ENCODE peak calls at places on chromosomes 13 and 19, in ten cellular contexts. K is ascending aorta, I is thoracic aorta, O is left lung, C is endodermal cell, Z is heart right ventricle, S is IMR-90, B is Peyer's patch, J is suprapubic skin, U is mammary epithelial cell. H is an unnamed sample.

GRCh38 chr13:99656843-99657506 is 155.7 kb downstream of the TM9SF2 start:
- DNase-seq in K (no peak), I (no peak), O (no peak), C (no peak), Z (no peak), S (no peak), B (no peak), J (no peak), U (no peak), H (peak; percentile 81)

GRCh38 chr13:101736551-101736950 is 284.1 kb downstream of the ITGBL1 start:
- DNase-seq in K (no peak), I (no peak), O (no peak), C (no peak), Z (no peak), S (no peak), B (no peak), J (no peak), U (no peak), H (no peak)

GRCh38 chr13:44726214-44726613 is 150.1 kb upstream of the TSC22D1 start:
- DNase-seq in K (no peak), I (no peak), O (no peak), C (no peak), Z (no peak), S (peak; percentile 90), B (no peak), J (no peak), U (peak; percentile 69), H (no peak)

GRCh38 chr13:51645154-51645650 is 60.9 kb downstream of the WDFY2 start:
- DNase-seq in K (no peak), I (no peak), O (no peak), C (no peak), Z (no peak), S (peak; percentile 57), B (no peak), J (no peak), U (peak; percentile 63), H (peak; percentile 82)

GRCh38 chr19:54209748-54210494 is 9.3 kb downstream of the RPS9 start:
- DNase-seq in K (peak; percentile 75), I (peak; percentile 65), O (peak; percentile 93), C (no peak), Z (peak; percentile 82), S (peak; percentile 98), B (peak; percentile 81), J (peak; percentile 79), U (peak; percentile 92), H (no peak)

GRCh38 chr19:55898911-55899310 is 33.2 kb downstream of the NLRP13 start:
- DNase-seq in K (no peak), I (no peak), O (no peak), C (no peak), Z (no peak), S (no peak), B (no peak), J (no peak), U (no peak), H (no peak)

GRCh38 chr13:113532156-113532806 is 41.8 kb upstream of the DCUN1D2 start:
- DNase-seq in K (no peak), I (no peak), O (no peak), C (no peak), Z (no peak), S (peak; percentile 31), B (no peak), J (no peak), U (peak; percentile 24), H (no peak)

GRCh38 chr19:10334340-10335148 is 1.2 kb upstream of the RAVER1 start:
- DNase-seq in K (peak; percentile 71), I (peak; percentile 82), O (peak; percentile 93), C (peak; percentile 99), Z (peak; percentile 96), S (peak; percentile 93), B (peak; percentile 98), J (peak; percentile 97), U (peak; percentile 90), H (no peak)

GRCh38 chr19:47675859-47676258 is 37.4 kb upstream of the EHD2 start:
- DNase-seq in K (no peak), I (no peak), O (no peak), C (no peak), Z (no peak), S (no peak), B (no peak), J (no peak), U (no peak), H (no peak)

GRCh38 chr19:18171605-18172327 is 1.8 kb upstream of the IFI30 start:
- DNase-seq in K (no peak), I (no peak), O (no peak), C (no peak), Z (no peak), S (no peak), B (no peak), J (no peak), U (no peak), H (no peak)

GRCh38 chr13:43487459-43487858 is 299.3 kb downstream of the ENOX1 start:
- DNase-seq in K (no peak), I (no peak), O (no peak), C (no peak), Z (no peak), S (no peak), B (no peak), J (no peak), U (no peak), H (no peak)

GRCh38 chr19:47681388-47681787 is 31.8 kb upstream of the EHD2 start:
- DNase-seq in K (no peak), I (no peak), O (no peak), C (no peak), Z (no peak), S (no peak), B (no peak), J (no peak), U (no peak), H (no peak)

DNA sequence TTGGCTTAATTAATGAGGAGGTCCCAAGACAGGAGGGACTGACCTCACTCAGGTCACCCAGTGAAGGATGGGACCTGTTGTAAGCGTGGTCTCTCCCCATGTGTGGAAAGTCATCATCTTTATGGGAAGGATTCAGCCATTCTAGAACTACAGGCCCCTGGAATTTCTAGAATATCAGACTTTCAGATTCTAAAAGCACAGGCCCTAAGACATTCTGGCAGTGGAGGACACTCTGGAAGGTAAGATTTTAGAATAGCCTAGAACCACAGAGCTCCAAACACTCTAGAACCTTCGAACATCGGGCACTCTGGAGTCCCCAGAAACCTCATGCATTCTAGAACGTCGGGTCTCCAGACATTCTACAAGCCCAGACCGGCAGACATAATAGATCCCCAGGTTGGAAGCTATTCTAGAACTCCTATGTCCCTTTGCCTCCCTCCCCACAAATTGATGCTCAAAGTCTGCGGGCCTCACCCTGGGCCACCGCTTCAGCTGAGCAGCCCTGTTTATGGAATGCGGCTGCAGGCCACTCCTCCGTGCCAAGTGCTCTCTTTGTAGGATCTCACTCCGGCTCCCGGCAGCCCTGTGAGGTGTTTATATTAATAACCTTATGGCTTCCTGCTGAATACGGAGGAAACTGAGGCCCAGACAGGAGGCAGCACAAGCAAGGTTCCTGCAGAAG is 1.9 kb upstream of the KLK15 start:
- DNase-seq in K (no peak), I (no peak), O (peak; percentile 47), C (no peak), Z (no peak), S (no peak), B (no peak), J (no peak), U (peak; percentile 11), H (no peak)
- H3K27ac ChIP-seq in K (no peak overlapping the region), I (no peak overlapping the region), O (no peak overlapping the region), C (no peak overlapping the region), Z (no peak overlapping the region), S (no peak overlapping the region), B (peak overlapping the region; percentile 54), J (peak overlapping the region; percentile 35), U (no peak overlapping the region), H (no peak overlapping the region)

GRCh38 chr13:41426047-41426446 is 31.3 kb upstream of the RGCC start:
- DNase-seq in K (no peak), I (no peak), O (no peak), C (no peak), Z (no peak), S (no peak), B (no peak), J (no peak), U (no peak), H (peak; percentile 48)

GRCh38 chr13:41427700-41428099 is 29.6 kb upstream of the RGCC start:
- DNase-seq in K (no peak), I (no peak), O (no peak), C (no peak), Z (no peak), S (no peak), B (no peak), J (no peak), U (no peak), H (peak; percentile 17)

GRCh38 chr13:41428155-41428554 is 29.2 kb upstream of the RGCC start:
- DNase-seq in K (no peak), I (no peak), O (no peak), C (peak; percentile 63), Z (peak; percentile 6), S (no peak), B (no peak), J (no peak), U (no peak), H (peak; percentile 48)
- H3K4me3 ChIP-seq in K (no peak overlapping the region), I (peak overlapping the region; percentile 9), O (peak overlapping the region; percentile 13), C (peak overlapping the region; percentile 23), Z (peak overlapping the region; percentile 25), S (peak overlapping the region; percentile 21), B (no peak overlapping the region), J (peak overlapping the region; percentile 29), U (no peak overlapping the region), H (no peak overlapping the region)

GRCh38 chr13:48983331-48983730 is 7.6 kb downstream of the FNDC3A start:
- DNase-seq in K (no peak), I (no peak), O (no peak), C (no peak), Z (no peak), S (no peak), B (no peak), J (no peak), U (no peak), H (no peak)

GRCh38 chr13:48978942-48979601 is 3.4 kb downstream of the FNDC3A start:
- DNase-seq in K (no peak), I (no peak), O (no peak), C (no peak), Z (no peak), S (no peak), B (no peak), J (no peak), U (no peak), H (no peak)

GRCh38 chr13:48977973-48978372 is 2.3 kb downstream of the FNDC3A start:
- DNase-seq in K (no peak), I (no peak), O (no peak), C (no peak), Z (no peak), S (peak; percentile 57), B (no peak), J (no peak), U (peak; percentile 8), H (no peak)

GRCh38 chr13:48976677-48977625 is 1.2 kb downstream of the FNDC3A start:
- DNase-seq in K (no peak), I (no peak), O (no peak), C (no peak), Z (no peak), S (no peak), B (no peak), J (peak; percentile 80), U (no peak), H (peak; percentile 32)

GRCh38 chr13:48979892-48980291 is 4.2 kb downstream of the FNDC3A start:
- DNase-seq in K (no peak), I (no peak), O (no peak), C (no peak), Z (no peak), S (no peak), B (no peak), J (no peak), U (no peak), H (no peak)
- H3K4me1 ChIP-seq in K (no peaks in the 10 kb centered on the region), I (peaks cover 23% of the 10 kb centered on the region), O (peaks cover 58% of the 10 kb centered on the region), C (no peaks in the 10 kb centered on the region), Z (peaks cover 37% of the 10 kb centered on the region), S (peaks cover 9% of the 10 kb centered on the region), B (peaks cover 12% of the 10 kb centered on the region), J (peaks cover 19% of the 10 kb centered on the region), U (peaks cover 8% of the 10 kb centered on the region), H (peaks cover 43% of the 10 kb centered on the region)

GRCh38 chr19:41936416-41936850 is 8.2 kb upstream of the ERFL start:
- DNase-seq in K (no peak), I (no peak), O (no peak), C (no peak), Z (no peak), S (no peak), B (no peak), J (no peak), U (peak; percentile 33), H (no peak)
- H3K27ac ChIP-seq in K (no peak overlapping the region), I (no peak overlapping the region), O (no peak overlapping the region), C (no peak overlapping the region), Z (no peak overlapping the region), S (no peak overlapping the region), B (no peak overlapping the region), J (no peak overlapping the region), U (no peak overlapping the region), H (no peak overlapping the region)

H was measured in CD4-positive, CD25-positive, alpha-beta regulatory T cell.